ENCODE peak calls at places on chromosomes 6 and 20, in six cellular contexts. A is transverse colon, X is pancreas, E is upper lobe of right lung, N is NCI-H1092 treated with DMSO at 0.1 percent for 48 hours, Y is adipocyte. G is an unnamed sample.

GRCh38 chr6:17673543-17674254 is 33.0 kb downstream of the NUP153 start:
- DNase-seq in N (no peak), Y (no peak), A (no peak), X (no peak), E (no peak), G (no peak)

GRCh38 chr6:30394139-30394538 is 49.2 kb downstream of the RPP21 start:
- DNase-seq in Y (no peak), X (no peak), N (no peak), E (no peak), A (peak), G (no peak)

GRCh38 chr6:159691133-159691962 is 1.7 kb downstream of the SOD2 start:
- DNase-seq in Y (peak), N (peak), A (no peak), E (no peak), X (no peak), G (peak)

GRCh38 chr20:36728986-36729385 is 16.9 kb downstream of the NDRG3 start:
- DNase-seq in Y (no peak), A (no peak), X (no peak), E (no peak), N (no peak), G (no peak)

GRCh38 chr6:56808871-56809359 is 146.0 kb upstream of the BEND6 start:
- DNase-seq in X (no peak), E (no peak), N (no peak), Y (peak), A (no peak), G (peak)

GRCh38 chr6:44471271-44471981 is 83.9 kb downstream of the CDC5L start:
- DNase-seq in E (no peak), Y (no peak), N (no peak), X (no peak), A (no peak), G (no peak)

GRCh38 chr6:64012351-64013060 is 376.9 kb downstream of the PHF3 start:
- DNase-seq in A (peak), N (peak), E (no peak), X (no peak), Y (peak), G (no peak)

GRCh38 chr6:16205377-16206144 is 32.8 kb upstream of the GMPR start:
- DNase-seq in X (no peak), N (no peak), Y (peak), E (no peak), A (no peak), G (peak)

GRCh38 chr6:50655848-50656453 is 57.4 kb upstream of the TFAP2D start:
- DNase-seq in E (no peak), Y (peak), A (no peak), N (no peak), X (no peak), G (no peak)

GRCh38 chr20:2585811-2586210 is 49.4 kb downstream of the TMC2 start:
- DNase-seq in E (no peak), X (no peak), Y (peak), A (no peak), N (no peak), G (no peak)

GRCh38 chr6:148864941-148865340 is 118.1 kb downstream of the UST start:
- DNase-seq in A (no peak), X (no peak), Y (no peak), N (no peak), E (no peak), G (no peak)

GRCh38 chr6:63448229-63448628 is 124.1 kb upstream of the LOC128125822 start:
- DNase-seq in N (no peak), Y (no peak), E (no peak), A (no peak), X (no peak), G (no peak)

GRCh38 chr20:5000263-5001173 is 792 bp downstream of the SLC23A2 start:
- DNase-seq in E (peak), N (peak), X (peak), Y (peak), A (peak), G (no peak)

GRCh38 chr6:10395171-10395945 is 19.5 kb downstream of the TFAP2A start:
- DNase-seq in A (no peak), N (peak), X (no peak), Y (no peak), E (no peak), G (no peak)

GRCh38 chr6:121260651-121261102 is 73.6 kb downstream of the TBC1D32 start:
- DNase-seq in E (no peak), X (no peak), Y (peak), N (no peak), A (no peak), G (peak)

GRCh38 chr20:45100563-45101245 is at the start of gene KCNS1:
- DNase-seq in Y (no peak), E (peak), N (no peak), A (no peak), X (peak), G (no peak)

GRCh38 chr6:35140991-35141720 is at the start of gene TCP11:
- DNase-seq in X (peak), Y (no peak), N (no peak), A (peak), E (peak), G (no peak)

GRCh38 chr6:57182017-57182432 is 9.9 kb downstream of the BAG2 start:
- DNase-seq in Y (no peak), E (no peak), X (no peak), N (no peak), A (no peak), G (no peak)

GRCh38 chr6:43679057-43679456 is 8.5 kb downstream of the MRPS18A start:
- DNase-seq in X (no peak), N (no peak), Y (no peak), A (no peak), E (no peak), G (no peak)

GRCh38 chr20:2914160-2914559 is 40.9 kb downstream of the PTPRA start:
- DNase-seq in N (peak), A (no peak), E (no peak), X (no peak), Y (no peak), G (no peak)

GRCh38 chr6:111602481-111603404 is 2.9 kb downstream of the TRAF3IP2 start:
- DNase-seq in X (no peak), A (peak), Y (peak), E (no peak), N (no peak), G (no peak)

GRCh38 chr20:1467355-1468116 is 887 bp upstream of the NSFL1C start:
- DNase-seq in E (no peak), X (peak), N (no peak), Y (no peak), A (peak), G (no peak)

GRCh38 chr20:43799150-43799711 is 72.4 kb upstream of the GTSF1L start:
- DNase-seq in N (peak), X (no peak), E (no peak), A (no peak), Y (peak), G (no peak)

GRCh38 chr20:32621071-32621913 is 36.2 kb upstream of the NOL4L start:
- DNase-seq in Y (no peak), A (no peak), N (no peak), X (no peak), E (no peak), G (no peak)

GRCh38 chr20:16898433-16898832 is 150.3 kb downstream of the OTOR start:
- DNase-seq in A (no peak), N (no peak), E (no peak), Y (peak), X (no peak), G (peak)

GRCh38 chr6:11806561-11807317 is 28.1 kb upstream of the ADTRP start:
- DNase-seq in N (no peak), A (no peak), E (no peak), X (no peak), Y (no peak), G (no peak)

GRCh38 chr6:45477785-45478184 is 100.1 kb upstream of the SUPT3H start:
- DNase-seq in Y (no peak), X (no peak), N (no peak), A (no peak), E (no peak), G (no peak)

GRCh38 chr6:81638366-81638765 is 114.1 kb downstream of the TENT5A start:
- DNase-seq in A (no peak), X (no peak), E (no peak), Y (no peak), N (no peak), G (no peak)

GRCh38 chr20:52924411-52925271 is 47.5 kb upstream of the TSHZ2 start:
- DNase-seq in N (no peak), Y (no peak), A (no peak), E (no peak), X (no peak), G (no peak)

GRCh38 chr6:21354805-21355238 is 238.7 kb upstream of the SOX4 start:
- DNase-seq in Y (no peak), X (no peak), N (no peak), E (no peak), A (peak), G (no peak)

GRCh38 chr6:33008944-33009861 is at the start of gene HLA-DOA:
- DNase-seq in N (no peak), A (no peak), Y (peak), E (no peak), X (no peak), G (no peak)

G was measured in GM04503.